ENCODE peak calls at places on chromosomes 12 and 14, in ten cellular contexts. P is cardiac fibroblast, V is choroid plexus epithelial cell, L is lower leg skin, H is A673, S is fibroblast of lung, Q is B cell, X is transverse colon, Z is suprapubic skin, A is esophagus squamous epithelium. I is an unnamed sample.
A peak's percentile ranks its signal among the peaks of the same experiment; 100 is the strongest.

GRCh38 chr12:65956056-65956738 is 131.9 kb downstream of the HMGA2 start:
- DNase-seq in P (no peak), V (no peak), L (no peak), H (peak; percentile 86), S (peak; percentile 57), Q (no peak), X (no peak), Z (no peak), A (no peak), I (no peak)

GRCh38 chr12:546920-547845 is 87.4 kb downstream of the B4GALNT3 start:
- DNase-seq in P (peak; percentile 59), V (peak; percentile 51), L (no peak), H (peak; percentile 86), S (peak; percentile 43), Q (peak; percentile 77), X (peak; percentile 73), Z (no peak), A (no peak), I (peak; percentile 91)

GRCh38 chr12:115880238-115880637 is 397.3 kb downstream of the MED13L start:
- DNase-seq in P (no peak), V (no peak), L (no peak), H (no peak), S (no peak), Q (no peak), X (no peak), Z (no peak), A (no peak), I (no peak)

GRCh38 chr12:63007726-63008125 is 72.8 kb upstream of the PPM1H start:
- DNase-seq in P (no peak), V (no peak), L (no peak), H (no peak), S (no peak), Q (no peak), X (no peak), Z (no peak), A (no peak), I (no peak)

GRCh38 chr12:114625294-114625851 is 58.6 kb downstream of the TBX3 start:
- DNase-seq in P (peak; percentile 70), V (peak; percentile 80), L (peak; percentile 57), H (peak; percentile 56), S (peak; percentile 80), Q (peak; percentile 17), X (peak; percentile 38), Z (no peak), A (no peak), I (peak; percentile 53)

GRCh38 chr12:19402211-19402610 is 37.1 kb upstream of the AEBP2 start:
- DNase-seq in P (no peak), V (no peak), L (no peak), H (no peak), S (no peak), Q (no peak), X (no peak), Z (no peak), A (no peak), I (no peak)

GRCh38 chr12:40058721-40059190 is 47.1 kb downstream of the SLC2A13 start:
- DNase-seq in P (no peak), V (no peak), L (no peak), H (peak; percentile 14), S (no peak), Q (no peak), X (no peak), Z (no peak), A (no peak), I (no peak)

GRCh38 chr12:110371408-110372055 is 32.0 kb downstream of the ANAPC7 start:
- DNase-seq in P (no peak), V (peak; percentile 47), L (peak; percentile 83), H (peak; percentile 70), S (no peak), Q (peak; percentile 75), X (no peak), Z (no peak), A (no peak), I (peak; percentile 78)

GRCh38 chr12:132275110-132275531 is 54.3 kb downstream of the GALNT9 start:
- DNase-seq in P (peak; percentile 60), V (peak; percentile 61), L (no peak), H (peak; percentile 89), S (peak; percentile 36), Q (no peak), X (peak; percentile 43), Z (no peak), A (no peak), I (no peak)

GRCh38 chr12:103785243-103786031 is 55.6 kb downstream of the NT5DC3 start:
- DNase-seq in P (no peak), V (no peak), L (no peak), H (no peak), S (no peak), Q (no peak), X (no peak), Z (no peak), A (no peak), I (no peak)

GRCh38 chr12:545835-546234 is 86.1 kb downstream of the B4GALNT3 start:
- DNase-seq in P (no peak), V (no peak), L (no peak), H (no peak), S (no peak), Q (no peak), X (no peak), Z (no peak), A (no peak), I (no peak)

GRCh38 chr14:77979666-77980351 is 179.9 kb downstream of the ADCK1 start:
- DNase-seq in P (no peak), V (no peak), L (no peak), H (peak; percentile 62), S (no peak), Q (no peak), X (no peak), Z (no peak), A (no peak), I (no peak)
- TF ChIP-seq CTCF in P (no peak), V (peak; percentile 16), L (no peak), H (peak; percentile 57), S (no peak), Q (no peak), X (no peak), Z (no peak), A (no peak), I (no peak)

DNA sequence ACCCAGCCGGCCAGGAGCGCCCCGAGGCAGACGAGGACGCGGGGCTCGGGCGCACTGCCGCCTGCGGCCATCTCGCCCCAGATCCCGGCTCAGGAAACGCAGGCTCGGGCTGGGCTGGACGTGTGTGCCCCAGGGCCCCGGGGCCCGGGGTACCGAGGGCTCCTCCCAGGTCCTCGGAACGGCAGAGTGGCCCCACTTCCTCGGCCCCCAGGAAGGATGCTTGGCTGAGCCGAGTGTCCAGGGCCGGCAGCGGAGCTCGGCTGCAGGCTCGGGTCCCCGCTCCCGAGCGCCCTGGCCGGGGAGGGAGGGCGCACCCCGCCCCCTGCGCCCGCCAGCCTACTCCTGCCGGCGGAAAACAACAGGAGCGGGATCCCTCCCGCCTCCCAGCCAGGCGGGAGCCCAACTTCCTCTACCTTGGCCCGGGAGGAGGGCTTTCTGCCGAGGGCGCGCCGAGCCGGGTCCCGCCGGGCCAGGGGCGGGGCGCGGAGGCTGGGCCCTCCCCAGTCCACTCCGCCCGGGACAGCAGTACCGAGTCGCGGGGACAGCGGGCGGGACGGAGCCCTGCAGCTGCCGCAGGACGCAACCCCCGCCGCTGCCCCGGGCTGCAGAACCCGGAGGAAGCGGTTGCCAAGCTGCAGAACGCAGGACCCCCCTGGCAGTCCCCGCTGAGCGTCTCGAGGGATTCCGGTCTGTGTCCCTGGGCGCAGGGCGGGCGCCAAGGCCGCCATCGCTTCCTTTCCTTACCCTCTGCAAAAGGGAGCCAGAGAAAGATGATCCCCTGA is at the start of gene VSIG10:
- DNase-seq in P (peak; percentile 68), V (peak; percentile 32), L (peak; percentile 93), H (peak; percentile 51), S (peak; percentile 57), Q (peak; percentile 39), X (peak; percentile 89), Z (peak; percentile 84), A (no peak), I (peak; percentile 63)
- TF ChIP-seq CTCF in P (no peak), V (no peak), L (no peak), H (no peak), S (no peak), Q (no peak), X (no peak), Z (no peak), A (no peak), I (no peak)

GRCh38 chr14:95121911-95122696 is 35.2 kb downstream of the DICER1 start:
- DNase-seq in P (no peak), V (no peak), L (no peak), H (peak; percentile 52), S (no peak), Q (no peak), X (no peak), Z (no peak), A (no peak), I (no peak)
- TF ChIP-seq CTCF in P (no peak), V (no peak), L (no peak), H (no peak), S (no peak), Q (no peak), X (no peak), Z (no peak), A (no peak), I (no peak)

GRCh38 chr12:105319691-105320209 is 10.7 kb upstream of the C12orf75 start:
- DNase-seq in P (no peak), V (no peak), L (no peak), H (no peak), S (no peak), Q (no peak), X (no peak), Z (no peak), A (no peak), I (no peak)
- TF ChIP-seq CTCF in P (no peak), V (peak; percentile 22), L (no peak), H (no peak), S (no peak), Q (no peak), X (no peak), Z (no peak), A (no peak), I (no peak)

GRCh38 chr14:100907240-100907639 is 3.7 kb upstream of the RTL1 start:
- DNase-seq in P (no peak), V (no peak), L (no peak), H (no peak), S (no peak), Q (no peak), X (no peak), Z (no peak), A (no peak), I (no peak)

GRCh38 chr14:100904307-100905019 is 941 bp upstream of the RTL1 start:
- DNase-seq in P (no peak), V (no peak), L (peak; percentile 77), H (peak; percentile 48), S (no peak), Q (no peak), X (no peak), Z (peak; percentile 47), A (no peak), I (no peak)

GRCh38 chr14:100903672-100904185 is at the start of gene RTL1:
- DNase-seq in P (no peak), V (no peak), L (no peak), H (no peak), S (no peak), Q (no peak), X (no peak), Z (peak; percentile 31), A (no peak), I (no peak)

GRCh38 chr14:100905166-100905565 is 1.6 kb upstream of the RTL1 start:
- DNase-seq in P (no peak), V (no peak), L (no peak), H (no peak), S (no peak), Q (no peak), X (no peak), Z (peak; percentile 40), A (no peak), I (no peak)

GRCh38 chr14:100906420-100906819 is 2.9 kb upstream of the RTL1 start:
- DNase-seq in P (no peak), V (no peak), L (no peak), H (no peak), S (no peak), Q (no peak), X (no peak), Z (no peak), A (no peak), I (peak; percentile 20)
- TF ChIP-seq CTCF in P (no peak), V (peak; percentile 31), L (no peak), H (peak; percentile 41), S (peak; percentile 12), Q (no peak), X (no peak), Z (no peak), A (no peak), I (no peak)

I was measured in GM10248.